ENCODE peak calls at places on chromosomes 7 and 10, in ten cellular contexts. L is coronary artery, D is IMR-90, E is mesothelial cell of epicardium, X is heart right ventricle, S is cardiac fibroblast, J is astrocyte of the spinal cord, R is fibroblast of mammary gland, K is fibroblast of pulmonary artery, O is brain microvascular endothelial cell. A is an unnamed sample.

GRCh38 chr7:27191716-27192545 is 6.9 kb upstream of the HOXA11 start:
- DNase-seq in L (peak), D (no peak), E (no peak), X (no peak), S (no peak), J (no peak), R (no peak), K (no peak), O (no peak), A (no peak)

GRCh38 chr7:37714606-37715005 is 31.0 kb downstream of the GPR141 start:
- DNase-seq in L (no peak), D (no peak), E (no peak), X (no peak), S (no peak), J (no peak), R (no peak), K (no peak), O (no peak), A (no peak)

GRCh38 chr10:24206926-24207701 is 1.8 kb upstream of the KIAA1217 start:
- DNase-seq in L (no peak), D (no peak), E (no peak), X (no peak), S (no peak), J (no peak), R (no peak), K (no peak), O (no peak), A (no peak)

GRCh38 chr10:21943633-21944265 is 59.8 kb downstream of the DNAJC1 start:
- DNase-seq in L (no peak), D (no peak), E (no peak), X (no peak), S (peak), J (no peak), R (no peak), K (peak), O (no peak), A (no peak)

GRCh38 chr10:103849880-103850571 is 5.3 kb downstream of the SH3PXD2A start:
- DNase-seq in L (no peak), D (peak), E (no peak), X (no peak), S (peak), J (peak), R (peak), K (peak), O (peak), A (peak)

GRCh38 chr7:64946772-64947171 is 43.7 kb downstream of the ZNF273 start:
- DNase-seq in L (no peak), D (peak), E (no peak), X (no peak), S (peak), J (no peak), R (peak), K (peak), O (no peak), A (no peak)

GRCh38 chr7:51235593-51236313 is 80.9 kb downstream of the COBL start:
- DNase-seq in L (no peak), D (no peak), E (no peak), X (no peak), S (no peak), J (no peak), R (no peak), K (no peak), O (no peak), A (no peak)

GRCh38 chr10:9243861-9244515 is 1189.5 kb downstream of the GATA3 start:
- DNase-seq in L (no peak), D (no peak), E (no peak), X (no peak), S (no peak), J (no peak), R (no peak), K (no peak), O (no peak), A (no peak)

GRCh38 chr10:98478430-98479222 is 31.9 kb upstream of the HPS1 start:
- DNase-seq in L (no peak), D (peak), E (no peak), X (no peak), S (no peak), J (no peak), R (peak), K (peak), O (peak), A (peak)

GRCh38 chr10:130621231-130621775 is 485.1 kb downstream of the GLRX3 start:
- DNase-seq in L (no peak), D (no peak), E (no peak), X (no peak), S (no peak), J (no peak), R (no peak), K (no peak), O (no peak), A (no peak)

GRCh38 chr10:51718804-51719291 is 19.5 kb upstream of the CSTF2T start:
- DNase-seq in L (no peak), D (peak), E (no peak), X (no peak), S (peak), J (no peak), R (peak), K (peak), O (peak), A (peak)

GRCh38 chr7:135770139-135770710 is 21.6 kb upstream of the FAM180A start:
- DNase-seq in L (no peak), D (peak), E (no peak), X (no peak), S (no peak), J (no peak), R (peak), K (peak), O (no peak), A (no peak)

GRCh38 chr10:129765664-129766550 is 198.2 kb downstream of the EBF3 start:
- DNase-seq in L (peak), D (no peak), E (peak), X (no peak), S (no peak), J (no peak), R (no peak), K (no peak), O (no peak), A (no peak)

GRCh38 chr7:38451840-38452239 is 178.4 kb upstream of the TARP start:
- DNase-seq in L (no peak), D (peak), E (no peak), X (no peak), S (peak), J (peak), R (peak), K (peak), O (peak), A (peak)

GRCh38 chr10:104577861-104578480 is 63.1 kb upstream of the SORCS3 start:
- DNase-seq in L (no peak), D (peak), E (no peak), X (no peak), S (no peak), J (no peak), R (no peak), K (no peak), O (no peak), A (no peak)

GRCh38 chr10:5464521-5464920 is 34.8 kb downstream of the CALML5 start:
- DNase-seq in L (no peak), D (no peak), E (no peak), X (no peak), S (no peak), J (no peak), R (no peak), K (no peak), O (no peak), A (no peak)

GRCh38 chr10:52755297-52756062 is 17.1 kb downstream of the MBL2 start:
- DNase-seq in L (no peak), D (peak), E (no peak), X (no peak), S (peak), J (peak), R (peak), K (peak), O (peak), A (peak)

GRCh38 chr7:29588900-29589696 is 25.5 kb downstream of the PRR15 start:
- DNase-seq in L (no peak), D (peak), E (no peak), X (no peak), S (peak), J (peak), R (peak), K (peak), O (peak), A (peak)

GRCh38 chr7:101066141-101066857 is 19.0 kb upstream of the TRIM56 start:
- DNase-seq in L (no peak), D (no peak), E (no peak), X (peak), S (peak), J (peak), R (peak), K (no peak), O (peak), A (no peak)

GRCh38 chr10:80472234-80473095 is 18.4 kb downstream of the TSPAN14 start:
- DNase-seq in L (no peak), D (peak), E (no peak), X (no peak), S (peak), J (peak), R (peak), K (peak), O (peak), A (peak)

GRCh38 chr7:27115161-27116018 is 12.9 kb upstream of the HOXA2 start:
- DNase-seq in L (peak), D (peak), E (peak), X (no peak), S (no peak), J (peak), R (peak), K (no peak), O (no peak), A (peak)

DNA sequence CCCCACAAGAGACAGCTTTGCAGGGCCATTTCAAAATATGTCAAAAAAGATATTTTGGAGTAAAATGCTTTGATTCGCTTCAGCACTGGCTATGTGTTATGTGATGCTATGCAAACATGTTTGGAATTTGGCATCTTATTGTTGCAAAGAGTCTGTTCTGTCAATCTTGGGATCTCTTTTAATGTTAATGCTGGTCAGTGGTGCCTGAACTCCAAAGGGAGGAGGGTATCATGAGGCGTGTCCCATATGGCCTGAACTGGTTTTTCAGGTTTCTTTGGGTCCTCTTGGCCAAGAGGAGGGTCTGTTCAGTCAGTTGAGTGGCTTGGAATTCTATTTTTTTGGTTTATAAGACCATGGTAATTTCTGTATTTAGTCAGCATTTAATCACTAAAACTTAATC is 81.5 kb downstream of the HECW1 start:
- DNase-seq in L (no peak), D (no peak), E (no peak), X (no peak), S (no peak), J (no peak), R (no peak), K (no peak), O (no peak), A (no peak)
- TF ChIP-seq CTCF in L (no peak), D (no peak), E (no peak), X (no peak), S (no peak), J (no peak), R (no peak), K (no peak), O (no peak), A (no peak)

DNA sequence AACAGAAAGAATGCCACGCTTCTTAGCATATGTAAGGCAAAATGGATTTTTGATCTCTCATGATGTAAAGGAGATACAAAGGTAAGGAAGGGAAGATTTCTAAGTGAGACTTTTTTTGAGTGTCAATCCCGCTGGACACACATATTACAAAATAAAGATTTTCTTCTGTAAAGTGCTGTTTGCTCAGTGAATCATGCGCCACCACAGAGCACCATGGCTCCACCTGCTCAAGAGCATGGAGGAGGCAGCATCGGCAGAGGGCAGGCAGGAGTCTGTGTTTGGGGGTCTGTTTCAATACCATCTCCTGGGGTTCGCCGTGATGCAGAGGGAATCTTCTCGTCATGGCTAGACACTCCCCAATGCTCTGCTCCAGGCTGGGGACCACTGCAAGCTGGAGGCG is 83.5 kb downstream of the ALOX5 start:
- DNase-seq in L (no peak), D (no peak), E (no peak), X (no peak), S (no peak), J (no peak), R (no peak), K (no peak), O (no peak), A (no peak)
- TF ChIP-seq CTCF in L (no peak), D (no peak), E (no peak), X (no peak), S (no peak), J (no peak), R (no peak), K (no peak), O (no peak), A (no peak)

GRCh38 chr10:114239117-114239993 is at the start of gene VWA2:
- DNase-seq in L (no peak), D (no peak), E (peak), X (peak), S (no peak), J (no peak), R (no peak), K (no peak), O (no peak), A (no peak)
- TF ChIP-seq CTCF in L (no peak), D (no peak), E (no peak), X (peak), S (no peak), J (no peak), R (no peak), K (no peak), O (no peak), A (no peak)

DNA sequence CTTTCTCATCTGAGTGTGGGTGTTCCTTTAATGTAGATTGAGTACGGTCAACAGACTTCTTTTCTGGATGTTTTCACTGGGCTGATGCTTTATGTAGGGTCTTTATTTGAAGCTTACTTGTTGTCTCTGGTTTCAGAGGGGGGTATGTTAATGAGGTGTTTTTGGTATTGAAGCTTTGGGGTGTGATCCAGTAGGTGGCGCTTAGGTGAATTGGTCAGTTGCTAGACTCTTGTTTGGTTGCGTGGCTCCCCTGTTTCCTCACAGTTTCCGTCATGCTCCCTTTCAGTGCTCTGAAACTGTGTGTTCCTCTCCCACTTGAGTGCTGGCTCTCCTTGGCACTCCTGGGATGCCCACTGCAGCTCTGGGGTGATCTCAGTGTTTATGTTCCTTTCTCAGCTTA is 80.8 kb downstream of the FANK1 start:
- DNase-seq in L (no peak), D (no peak), E (no peak), X (no peak), S (no peak), J (no peak), R (no peak), K (no peak), O (no peak), A (no peak)
- TF ChIP-seq CTCF in L (no peak), D (no peak), E (no peak), X (no peak), S (peak), J (peak), R (peak), K (peak), O (peak), A (no peak)

GRCh38 chr10:32790483-32790882 is 167.5 kb downstream of the ITGB1 start:
- DNase-seq in L (no peak), D (peak), E (no peak), X (no peak), S (peak), J (peak), R (peak), K (peak), O (peak), A (peak)

GRCh38 chr10:32793033-32793432 is 165.0 kb downstream of the ITGB1 start:
- DNase-seq in L (no peak), D (no peak), E (no peak), X (no peak), S (no peak), J (no peak), R (no peak), K (peak), O (no peak), A (no peak)

DNA sequence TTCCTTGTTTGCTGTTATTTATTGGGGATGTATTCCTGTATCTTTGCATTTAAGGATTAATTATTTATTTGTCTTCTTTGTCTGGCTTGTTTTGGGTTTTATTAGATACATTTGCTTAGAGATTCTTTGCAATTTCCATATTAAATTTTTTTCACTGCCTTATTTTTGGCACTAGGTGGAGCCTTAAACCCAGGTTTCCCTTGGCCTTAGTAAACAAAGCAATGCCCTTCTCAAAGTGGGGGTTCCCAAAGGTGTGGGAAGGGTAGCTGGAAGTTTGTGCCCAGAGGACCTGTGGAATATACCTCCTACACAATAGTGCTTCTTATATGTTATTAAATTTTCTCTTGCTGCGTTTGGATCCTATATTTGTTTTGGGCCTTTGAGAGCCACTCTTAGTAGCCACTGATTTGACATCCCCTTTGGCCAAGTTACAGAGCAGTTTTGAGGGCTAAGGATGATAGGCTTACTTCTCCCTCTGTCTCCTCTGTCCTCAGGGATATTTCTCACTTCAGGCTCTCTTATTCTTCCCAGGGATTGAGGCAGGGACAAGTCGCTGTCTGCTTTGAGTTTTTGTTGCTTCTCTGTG is 162.3 kb downstream of the ITGB1 start:
- DNase-seq in L (no peak), D (peak), E (no peak), X (no peak), S (peak), J (peak), R (peak), K (peak), O (no peak), A (peak)
- TF ChIP-seq CTCF in L (peak), D (peak), E (peak), X (peak), S (peak), J (peak), R (peak), K (peak), O (peak), A (peak)

GRCh38 chr7:142375710-142376313 is 118.0 kb upstream of the PRSS58 start:
- DNase-seq in L (no peak), D (peak), E (no peak), X (no peak), S (no peak), J (no peak), R (peak), K (no peak), O (no peak), A (peak)
- TF ChIP-seq CTCF in L (no peak), D (peak), E (no peak), X (no peak), S (peak), J (no peak), R (peak), K (no peak), O (peak), A (peak)

DNA sequence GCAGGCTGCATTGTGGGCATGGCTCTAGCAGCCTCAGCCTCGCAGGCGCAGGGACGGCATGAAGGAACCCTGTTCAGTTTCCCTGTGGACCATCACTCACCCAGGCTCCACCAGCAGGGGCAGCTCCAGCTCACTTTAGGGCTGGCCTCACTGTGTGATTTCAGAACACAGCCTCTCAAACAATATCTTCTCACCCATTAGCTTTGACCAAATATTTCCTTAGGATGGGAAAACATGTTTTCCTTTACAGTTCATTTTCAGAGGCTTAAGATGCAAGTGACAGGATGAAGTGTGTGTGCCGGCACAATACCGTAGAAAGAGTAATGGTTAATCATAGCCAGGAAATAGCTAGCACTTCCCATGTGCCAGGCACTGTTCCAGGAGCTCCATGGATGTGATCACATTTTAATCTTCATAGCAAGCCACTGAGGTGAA is 58.2 kb downstream of the LANCL2 start:
- DNase-seq in L (no peak), D (peak), E (no peak), X (no peak), S (peak), J (peak), R (peak), K (peak), O (peak), A (peak)
- TF ChIP-seq CTCF in L (no peak), D (peak), E (no peak), X (no peak), S (peak), J (peak), R (peak), K (peak), O (peak), A (peak)

DNA sequence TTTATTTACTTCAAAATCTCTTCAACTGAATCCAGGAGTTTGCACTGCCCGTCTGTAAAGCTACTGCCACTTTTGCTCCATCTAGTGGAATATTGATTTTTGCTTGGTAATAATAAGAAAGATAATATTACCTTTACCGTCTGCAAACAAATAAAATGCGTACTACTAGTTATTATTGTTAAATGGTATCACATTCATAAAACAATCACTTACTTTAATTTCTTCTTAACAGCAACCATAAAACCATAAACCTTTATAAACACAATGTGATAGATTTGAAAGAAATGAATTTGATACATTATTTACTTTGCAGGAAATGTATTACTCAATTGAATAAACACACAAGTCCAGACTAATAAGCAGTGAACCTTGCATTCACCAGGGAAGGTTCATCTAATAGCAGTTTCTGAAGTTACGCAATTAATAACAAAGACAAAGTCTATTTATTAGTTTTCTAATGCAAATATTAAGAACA is 6.4 kb downstream of the AGMO start:
- DNase-seq in L (no peak), D (peak), E (no peak), X (no peak), S (peak), J (peak), R (peak), K (peak), O (peak), A (peak)
- TF ChIP-seq CTCF in L (no peak), D (peak), E (no peak), X (peak), S (peak), J (peak), R (peak), K (peak), O (peak), A (peak)

A was measured in HFFc6.